ENCODE peak calls at places on chromosomes 11 and 22, in four cellular contexts. Y, I, D and X are unnamed samples.

GRCh38 chr11:26805001-26805400 is 83.1 kb upstream of the SLC5A12 start:
- DNase-seq in Y (no peak), I (no peak), D (no peak), X (no peak)

GRCh38 chr22:30755760-30756124 is 61.1 kb downstream of the OSBP2 start:
- DNase-seq in Y (no peak), I (no peak), D (no peak), X (no peak)

GRCh38 chr11:60988658-60989057 is 17.2 kb downstream of the CD6 start:
- DNase-seq in Y (no peak), I (no peak), D (no peak), X (no peak)

GRCh38 chr11:46315033-46315738 is 32.1 kb upstream of the DGKZ start:
- DNase-seq in Y (no peak), I (peak; percentile 65), D (peak; percentile 73), X (peak; percentile 84)

GRCh38 chr11:72525466-72525865 is 91.1 kb upstream of the CLPB start:
- DNase-seq in Y (no peak), I (no peak), D (no peak), X (no peak)

GRCh38 chr22:42641801-42642413 is 1.5 kb upstream of the ATP5MGL start:
- DNase-seq in Y (no peak), I (no peak), D (no peak), X (no peak)

GRCh38 chr22:47294222-47294532 is 531.7 kb downstream of the TBC1D22A start:
- DNase-seq in Y (peak; percentile 75), I (peak; percentile 40), D (no peak), X (no peak)

GRCh38 chr11:96167787-96168186 is 175.2 kb downstream of the MAML2 start:
- DNase-seq in Y (no peak), I (no peak), D (no peak), X (no peak)

GRCh38 chr22:37260939-37261338 is 16.9 kb upstream of the RAC2 start:
- DNase-seq in Y (no peak), I (no peak), D (peak; percentile 44), X (peak; percentile 71)

GRCh38 chr11:40186401-40187091 is 1272.9 kb downstream of the LRRC4C start:
- DNase-seq in Y (no peak), I (no peak), D (no peak), X (no peak)

GRCh38 chr11:122178795-122179194 is 62.8 kb upstream of the BLID start:
- DNase-seq in Y (no peak), I (no peak), D (no peak), X (no peak)

GRCh38 chr22:48576333-48577013 is 1251.2 kb downstream of the BRD1 start:
- DNase-seq in Y (no peak), I (no peak), D (peak; percentile 72), X (peak; percentile 80)
- TF ChIP-seq CTCF in Y (no peak), I (no peak), D (peak; percentile 77), X (peak; percentile 53)

GRCh38 chr11:124670732-124671131 is 2.8 kb downstream of the SIAE start:
- DNase-seq in Y (no peak), I (no peak), D (no peak), X (no peak)
- TF ChIP-seq CTCF in Y (no peak), I (no peak), D (no peak), X (no peak)

DNA sequence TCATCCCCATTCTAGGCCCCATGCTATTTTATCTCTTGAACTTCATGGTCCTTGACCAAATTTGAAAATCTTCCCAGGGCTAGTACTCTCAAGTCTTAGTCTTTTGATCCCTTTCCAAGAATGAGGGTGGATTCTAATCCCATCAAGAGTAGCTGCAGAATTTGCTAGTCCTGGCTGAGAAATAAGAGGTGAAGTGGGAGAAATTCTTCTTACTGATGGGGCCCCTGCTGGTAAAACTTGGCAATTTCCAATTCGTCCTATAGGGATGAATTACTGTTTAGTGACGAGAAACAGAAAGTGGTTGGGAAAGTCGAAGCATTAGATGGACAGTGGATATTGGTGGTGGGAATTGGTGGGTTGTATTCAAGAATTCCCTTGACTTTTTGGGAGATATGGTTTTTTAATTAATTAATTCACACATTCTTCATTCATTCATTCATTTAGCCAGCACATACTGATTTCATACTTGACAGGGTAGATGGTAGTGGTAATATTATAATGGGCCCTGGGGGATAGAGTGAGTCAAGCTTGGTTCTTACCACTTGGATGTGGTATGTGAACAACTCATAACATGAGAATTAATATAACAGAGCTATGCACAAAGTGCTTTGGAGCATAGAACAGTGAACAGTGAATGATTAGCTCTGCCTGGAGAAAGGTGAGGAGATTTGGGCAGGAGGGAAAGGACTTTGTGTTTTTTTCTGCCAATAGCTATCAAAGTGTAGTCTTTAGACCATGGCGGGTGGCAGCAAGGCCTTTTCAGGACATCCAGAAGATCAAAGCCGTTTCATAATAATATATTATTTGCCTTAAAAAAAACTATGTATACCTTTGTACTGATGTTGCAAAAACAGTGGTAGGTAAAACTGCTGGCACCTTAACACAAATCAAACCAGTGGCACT is 103.8 kb downstream of the STIM1 start:
- DNase-seq in Y (peak; percentile 18), I (no peak), D (no peak), X (no peak)
- TF ChIP-seq CTCF in Y (no peak), I (no peak), D (peak; percentile 41), X (no peak)

GRCh38 chr11:82686211-82686610 is 47.5 kb downstream of the FAM181B start:
- DNase-seq in Y (no peak), I (no peak), D (no peak), X (no peak)
- TF ChIP-seq CTCF in Y (no peak), I (no peak), D (no peak), X (no peak)

DNA sequence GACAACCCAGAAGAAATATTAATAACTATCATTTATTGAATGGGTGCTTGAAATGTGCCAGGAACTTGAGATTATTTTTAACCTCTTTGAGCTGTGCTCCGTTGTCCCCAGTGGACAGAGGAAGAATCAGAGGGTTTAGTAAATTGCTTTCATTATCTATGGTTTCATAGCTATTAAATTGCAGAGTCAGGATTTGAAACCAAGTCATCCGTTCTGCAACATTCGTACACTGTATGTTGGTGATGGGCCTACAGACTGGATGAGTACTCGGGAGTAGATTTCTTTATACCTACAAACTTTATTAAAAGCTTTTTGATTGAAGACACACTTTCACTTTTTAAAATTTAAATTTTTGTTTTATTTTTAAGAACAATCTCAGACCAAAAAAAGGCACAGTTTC is 4.9 kb downstream of the HSD17B12 start:
- DNase-seq in Y (no peak), I (no peak), D (no peak), X (no peak)
- TF ChIP-seq CTCF in Y (no peak), I (no peak), D (peak; percentile 5), X (no peak)

DNA sequence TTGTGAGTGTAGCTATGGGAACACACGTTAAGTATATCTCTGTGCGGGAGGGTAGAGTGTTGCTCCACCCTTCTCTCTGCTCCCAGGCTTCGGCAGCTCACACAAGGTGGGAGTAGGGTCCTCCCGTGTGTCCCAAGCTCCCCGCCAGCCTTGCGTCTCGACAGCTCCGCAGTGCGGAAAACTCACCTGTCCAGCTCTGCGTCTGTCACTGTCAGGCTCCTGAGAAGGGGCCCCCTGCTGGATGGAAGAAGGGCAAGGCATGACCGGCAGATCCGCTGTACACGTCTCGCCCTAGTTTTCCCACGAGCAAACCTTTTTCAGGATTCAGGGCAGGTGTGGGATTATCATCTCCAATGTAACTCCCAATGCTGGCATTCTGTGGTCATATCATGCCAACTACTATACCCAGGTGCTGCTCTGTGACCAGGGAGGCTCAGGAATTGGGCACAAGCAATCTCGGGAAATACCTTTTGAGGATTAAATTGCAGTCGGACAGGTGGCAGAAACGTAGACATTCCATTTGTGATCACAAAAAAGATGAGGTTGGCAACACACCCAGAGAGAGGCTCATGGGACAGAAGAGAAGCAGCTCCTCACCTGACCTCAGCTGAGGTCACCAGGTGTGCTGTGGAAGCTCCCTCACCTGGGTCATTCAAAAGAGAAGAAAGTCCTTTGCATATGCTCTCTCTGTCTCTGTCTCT is 314.0 kb upstream of the B3GAT1 start:
- DNase-seq in Y (no peak), I (peak; percentile 67), D (peak; percentile 41), X (peak; percentile 33)
- TF ChIP-seq CTCF in Y (no peak), I (no peak), D (peak; percentile 70), X (peak; percentile 38)

GRCh38 chr11:12056112-12056511 is 47.7 kb upstream of the DKK3 start:
- DNase-seq in Y (peak; percentile 13), I (no peak), D (no peak), X (no peak)
- TF ChIP-seq CTCF in Y (no peak), I (no peak), D (no peak), X (no peak)

GRCh38 chr11:24509114-24509513 is 12.3 kb downstream of the LUZP2 start:
- DNase-seq in Y (no peak), I (no peak), D (no peak), X (no peak)
- TF ChIP-seq CTCF in Y (no peak), I (no peak), D (no peak), X (no peak)

DNA sequence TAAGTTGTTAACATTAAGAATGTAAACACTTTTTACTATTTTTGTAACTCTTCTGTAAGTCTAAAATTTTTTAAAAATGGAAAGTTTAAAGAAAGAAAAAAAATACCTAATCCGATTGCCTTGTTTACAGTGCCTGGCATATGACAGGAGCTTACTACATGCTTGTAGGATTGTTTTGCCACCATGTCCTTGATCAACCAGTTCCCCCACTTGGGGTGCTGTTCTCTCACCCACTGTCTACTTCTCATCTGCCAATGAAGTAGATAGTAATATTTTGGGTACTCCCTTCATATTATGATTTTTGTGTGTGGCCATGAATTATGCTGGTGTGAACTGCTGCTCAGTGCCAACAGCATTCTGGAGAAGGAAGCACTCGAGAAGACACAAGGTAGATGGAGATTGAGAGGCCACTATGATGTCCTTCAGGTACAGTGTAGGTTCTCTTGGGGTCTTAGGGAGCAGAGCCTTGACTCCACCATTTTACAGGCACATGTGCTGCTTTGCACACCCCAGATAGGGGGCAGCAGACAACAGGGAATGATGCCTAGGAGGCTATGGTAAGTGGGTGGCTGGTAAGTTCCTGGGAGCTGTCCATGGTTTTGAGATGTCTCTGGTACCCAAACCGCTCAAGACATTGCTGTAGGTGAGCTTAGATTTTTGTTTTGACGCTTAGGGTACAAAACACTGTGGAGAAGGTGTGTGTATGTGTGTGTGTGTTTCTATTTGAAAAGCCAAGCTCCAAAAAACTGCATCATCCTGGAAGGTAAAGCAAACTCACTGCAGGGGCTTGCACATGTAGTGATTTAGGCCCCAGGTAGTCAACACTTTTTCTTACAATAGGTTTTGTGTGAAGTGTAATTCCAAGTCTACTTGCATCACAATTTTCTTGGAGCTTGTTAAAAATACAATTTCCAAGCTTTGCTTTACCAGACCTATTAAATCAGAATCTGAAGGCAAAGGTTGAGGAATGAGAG is 494.5 kb upstream of the LARGE1 start:
- DNase-seq in Y (no peak), I (no peak), D (peak; percentile 73), X (peak; percentile 77)
- TF ChIP-seq CTCF in Y (peak; percentile 24), I (no peak), D (peak; percentile 96), X (peak; percentile 93)